ENCODE peak calls at places on chromosomes 4 and X, in ten cellular contexts. D, B, P, M, Y, W, Q, G, I and T are unnamed samples.

GRCh38 chr4:186260504-186261448 is 5.2 kb upstream of the F11 start:
- DNase-seq in D (no peak), B (no peak), P (no peak), M (no peak), Y (no peak), W (no peak), Q (peak), G (no peak), I (no peak), T (no peak)

GRCh38 chrX:11666180-11666579 is 460 bp upstream of the ARHGAP6 start:
- DNase-seq in D (no peak), B (no peak), P (peak), M (no peak), Y (no peak), W (no peak), Q (peak), G (no peak), I (no peak), T (no peak)

GRCh38 chrX:10569946-10570345 is 50.4 kb downstream of the MID1 start:
- DNase-seq in D (no peak), B (no peak), P (no peak), M (no peak), Y (no peak), W (no peak), Q (no peak), G (no peak), I (no peak), T (no peak)

GRCh38 chr4:20809796-20810195 is 109.5 kb downstream of the PACRGL start:
- DNase-seq in D (no peak), B (no peak), P (no peak), M (no peak), Y (no peak), W (no peak), Q (peak), G (no peak), I (no peak), T (no peak)

GRCh38 chrX:110944323-110944761 is 148.7 kb upstream of the CHRDL1 start:
- DNase-seq in D (no peak), B (no peak), P (no peak), M (no peak), Y (no peak), W (no peak), Q (no peak), G (no peak), I (no peak), T (no peak)

GRCh38 chrX:17703201-17703600 is 34.1 kb upstream of the SCML1 start:
- DNase-seq in D (no peak), B (no peak), P (no peak), M (no peak), Y (no peak), W (no peak), Q (peak), G (no peak), I (no peak), T (no peak)

GRCh38 chrX:134443020-134443419 is 16.9 kb upstream of the HPRT1 start:
- DNase-seq in D (no peak), B (no peak), P (no peak), M (no peak), Y (no peak), W (no peak), Q (peak), G (no peak), I (no peak), T (no peak)

GRCh38 chr4:108013332-108013731 is 23.6 kb downstream of the HADH start:
- DNase-seq in D (no peak), B (no peak), P (no peak), M (no peak), Y (no peak), W (no peak), Q (no peak), G (no peak), I (no peak), T (no peak)

GRCh38 chrX:120301960-120302359 is 9.3 kb downstream of the TMEM255A start:
- DNase-seq in D (no peak), B (no peak), P (no peak), M (no peak), Y (no peak), W (no peak), Q (no peak), G (no peak), I (no peak), T (no peak)

GRCh38 chr4:80592950-80593349 is 257.4 kb downstream of the CFAP299 start:
- DNase-seq in D (no peak), B (no peak), P (no peak), M (no peak), Y (no peak), W (no peak), Q (no peak), G (no peak), I (no peak), T (no peak)

GRCh38 chrX:110081740-110082139 is 78.8 kb downstream of the TMEM164 start:
- DNase-seq in D (no peak), B (no peak), P (no peak), M (no peak), Y (no peak), W (no peak), Q (no peak), G (no peak), I (no peak), T (no peak)

GRCh38 chrX:123184858-123185251 is 777 bp downstream of the GRIA3 start:
- DNase-seq in D (no peak), B (no peak), P (peak), M (no peak), Y (no peak), W (no peak), Q (peak), G (peak), I (no peak), T (no peak)